ENCODE peak calls at places on chromosome 10, in seven cellular contexts. Y, B, C, K, M, P and S are unnamed samples.

GRCh38 chr10:77156406-77156879 is 481.2 kb downstream of the KCNMA1 start:
- DNase-seq in Y (peak; percentile 27), K (no peak), P (peak; percentile 98), M (no peak), B (no peak), C (no peak), S (no peak)

GRCh38 chr10:69644658-69645295 is 14.7 kb downstream of the FAM241B start:
- DNase-seq in M (no peak), Y (peak; percentile 52), C (peak; percentile 37), K (peak; percentile 94), P (peak; percentile 89), B (peak; percentile 81), S (no peak)

GRCh38 chr10:122812751-122813150 is 32.9 kb downstream of the CUZD1 start:
- DNase-seq in C (no peak), Y (no peak), B (no peak), K (no peak), P (no peak), M (no peak), S (no peak)

GRCh38 chr10:62582098-62582705 is 208.0 kb downstream of the ZNF365 start:
- DNase-seq in B (no peak), M (no peak), C (no peak), Y (no peak), K (no peak), P (no peak), S (no peak)

GRCh38 chr10:119541459-119542356 is 811 bp downstream of the RGS10 start:
- DNase-seq in M (no peak), C (no peak), B (no peak), Y (no peak), P (peak; percentile 26), K (peak; percentile 66), S (no peak)

GRCh38 chr10:95693331-95693667 is 428 bp downstream of the TCTN3 start:
- DNase-seq in C (no peak), P (no peak), B (no peak), K (no peak), M (no peak), Y (no peak), S (no peak)

GRCh38 chr10:3066317-3066931 is 924 bp upstream of the PFKP start:
- DNase-seq in Y (no peak), B (no peak), P (no peak), M (no peak), K (no peak), C (no peak), S (no peak)

GRCh38 chr10:64486149-64486548 is 964.9 kb downstream of the REEP3 start:
- DNase-seq in B (no peak), P (peak; percentile 76), C (no peak), Y (no peak), K (no peak), M (no peak), S (no peak)

GRCh38 chr10:4766449-4766848 is 59.6 kb upstream of the AKR1E2 start:
- DNase-seq in M (no peak), K (no peak), Y (peak; percentile 24), P (peak; percentile 37), B (no peak), C (no peak), S (no peak)

GRCh38 chr10:128463991-128464755 is 337.9 kb upstream of the MKI67 start:
- DNase-seq in P (no peak), M (peak; percentile 7), B (no peak), K (peak; percentile 57), Y (peak; percentile 67), C (no peak), S (no peak)

GRCh38 chr10:92038949-92039348 is 115.4 kb downstream of the BTAF1 start:
- DNase-seq in Y (no peak), M (no peak), P (no peak), C (no peak), B (no peak), K (no peak), S (no peak)

GRCh38 chr10:93445097-93445960 is 36.8 kb downstream of the MYOF start:
- DNase-seq in K (peak; percentile 98), M (no peak), C (peak; percentile 99), B (no peak), Y (peak; percentile 99), P (peak; percentile 93), S (no peak)

GRCh38 chr10:55629792-55630490 is 731.1 kb downstream of the ZWINT start:
- DNase-seq in B (no peak), P (peak; percentile 78), M (peak; percentile 13), C (no peak), Y (no peak), K (peak; percentile 80), S (no peak)

GRCh38 chr10:11146402-11147171 is 128.9 kb downstream of the CELF2 start:
- DNase-seq in Y (no peak), P (no peak), C (no peak), K (no peak), M (no peak), B (no peak), S (no peak)

GRCh38 chr10:119658274-119658673 is 7.1 kb downstream of the BAG3 start:
- DNase-seq in M (no peak), K (peak; percentile 79), Y (peak; percentile 92), P (peak; percentile 91), C (peak; percentile 74), B (peak; percentile 73), S (no peak)

GRCh38 chr10:43444897-43445466 is 8.1 kb downstream of the ZNF487 start:
- DNase-seq in P (no peak), B (no peak), Y (no peak), C (no peak), K (no peak), M (no peak), S (no peak)

GRCh38 chr10:49366460-49366859 is 29.4 kb downstream of the DRGX start:
- DNase-seq in K (no peak), B (no peak), P (no peak), Y (no peak), C (no peak), M (no peak), S (no peak)

GRCh38 chr10:22611425-22612111 is 102.8 kb downstream of the PIP4K2A start:
- DNase-seq in Y (no peak), K (no peak), P (no peak), C (no peak), M (no peak), B (no peak), S (no peak)
- H3K4me1 ChIP-seq in Y (no peaks in the 10 kb centered on the region), K (no peaks in the 10 kb centered on the region), P (peaks cover 26% of the 10 kb centered on the region), C (peaks cover 4% of the 10 kb centered on the region), M (peaks cover 8% of the 10 kb centered on the region), B (peaks cover 14% of the 10 kb centered on the region), S (peaks cover 22% of the 10 kb centered on the region)

DNA sequence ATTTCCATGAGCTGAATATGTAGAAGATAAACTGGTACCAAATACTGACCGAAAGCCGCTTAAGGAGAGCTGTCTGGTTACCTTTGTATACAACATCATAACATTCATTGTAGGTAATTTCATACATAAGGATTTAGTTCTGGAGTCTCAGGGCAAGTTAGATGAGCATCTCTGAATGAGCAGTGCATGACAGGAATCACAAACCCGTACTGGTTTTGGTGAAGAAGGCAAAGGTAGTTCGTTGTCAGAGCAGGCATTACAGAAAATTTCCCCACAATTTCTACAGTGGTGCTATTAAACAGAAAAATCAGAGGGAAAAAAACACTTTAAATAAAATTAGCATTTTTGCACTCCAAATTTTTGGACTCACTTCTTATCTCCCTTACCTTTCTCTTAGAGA is 12.9 kb upstream of the PBLD start:
- DNase-seq in Y (no peak), P (no peak), B (no peak), C (no peak), K (no peak), M (no peak), S (peak; percentile 11)
- H3K4me1 ChIP-seq in Y (no peaks in the 10 kb centered on the region), P (no peaks in the 10 kb centered on the region), B (no peaks in the 10 kb centered on the region), C (no peaks in the 10 kb centered on the region), K (no peaks in the 10 kb centered on the region), M (no peaks in the 10 kb centered on the region), S (no peaks in the 10 kb centered on the region)

DNA sequence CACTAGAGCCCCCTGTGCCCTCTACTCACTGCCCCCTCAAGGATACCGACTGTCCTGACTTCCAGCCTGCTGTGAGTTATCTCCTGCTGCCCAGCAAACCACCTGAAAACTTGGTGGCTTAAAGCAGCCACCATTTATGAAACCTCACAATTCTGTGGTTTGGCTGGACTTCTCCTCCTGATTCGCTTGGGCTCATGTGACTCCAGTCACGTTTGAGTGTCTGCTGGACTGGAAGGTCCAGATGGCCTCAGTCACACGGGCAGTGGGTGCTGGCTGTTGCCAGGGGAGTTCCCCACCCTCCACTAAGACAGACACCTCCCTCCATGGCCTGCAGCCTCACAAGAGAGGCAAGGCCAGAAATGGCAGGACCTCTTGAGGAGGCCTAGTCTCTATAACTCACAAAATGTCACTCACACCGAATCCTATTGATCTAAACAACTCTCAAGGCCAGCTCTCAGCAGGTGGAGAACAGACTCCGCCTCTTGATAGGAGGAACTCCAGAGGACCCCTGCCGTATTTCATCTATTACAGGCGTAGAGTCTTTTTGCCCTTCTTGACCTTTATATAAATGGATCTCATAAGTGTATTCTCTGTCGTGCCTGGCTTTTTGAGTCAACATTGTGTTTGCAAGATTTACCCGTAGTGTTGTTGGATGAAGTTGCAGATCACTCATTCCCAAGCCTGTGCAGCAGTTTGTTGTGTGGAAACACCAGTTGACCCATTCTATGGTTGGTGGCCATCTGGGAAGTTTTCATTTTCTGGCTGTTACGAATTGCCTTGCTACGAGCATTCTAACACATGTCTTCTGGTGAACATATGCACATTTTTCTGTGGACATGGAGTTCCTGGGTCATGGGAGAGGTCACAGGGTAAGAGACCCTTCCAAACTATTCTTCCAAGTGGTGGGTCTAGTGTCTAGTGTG is 48.3 kb downstream of the ZMIZ1 start:
- DNase-seq in K (no peak), C (peak; percentile 39), P (no peak), B (no peak), M (no peak), Y (peak; percentile 33), S (no peak)
- H3K4me1 ChIP-seq in K (peaks cover 14% of the 10 kb centered on the region), C (peaks cover 13% of the 10 kb centered on the region), P (peaks cover 17% of the 10 kb centered on the region), B (peaks cover 46% of the 10 kb centered on the region), M (peaks cover 16% of the 10 kb centered on the region), Y (peaks cover 36% of the 10 kb centered on the region), S (peaks cover 77% of the 10 kb centered on the region)

GRCh38 chr10:58576736-58577366 is 64.2 kb downstream of the BICC1 start:
- DNase-seq in P (no peak), M (no peak), Y (no peak), B (no peak), C (no peak), K (peak; percentile 52), S (no peak)

GRCh38 chr10:58579011-58579655 is 66.5 kb downstream of the BICC1 start:
- DNase-seq in P (no peak), C (no peak), M (no peak), Y (no peak), B (no peak), K (peak; percentile 55), S (no peak)

GRCh38 chr10:58577394-58577793 is 64.7 kb downstream of the BICC1 start:
- DNase-seq in B (no peak), Y (no peak), K (no peak), M (no peak), C (no peak), P (no peak), S (no peak)

GRCh38 chr10:58582045-58582444 is 69.4 kb downstream of the BICC1 start:
- DNase-seq in M (no peak), P (no peak), C (no peak), B (no peak), Y (no peak), K (no peak), S (no peak)

DNA sequence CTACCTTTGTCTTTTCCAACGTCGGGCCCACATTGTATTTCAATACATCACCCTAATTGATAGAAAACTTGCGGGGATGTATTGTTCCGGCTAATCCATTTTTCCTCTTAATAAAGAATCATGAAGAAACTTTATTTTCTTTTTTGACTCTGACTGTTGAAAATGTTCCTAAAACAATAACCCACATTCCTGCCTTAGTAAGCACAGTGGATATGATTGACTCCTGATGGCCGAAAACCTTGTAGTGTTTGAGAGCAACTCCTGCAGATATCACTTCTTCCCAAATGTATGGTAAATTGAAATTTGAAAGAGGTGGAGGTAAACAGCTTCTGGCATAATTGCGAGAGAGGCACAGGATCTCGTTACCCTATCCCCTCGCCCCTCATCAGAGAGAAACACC is 65.7 kb downstream of the BICC1 start:
- DNase-seq in M (no peak), Y (no peak), K (no peak), B (no peak), C (no peak), P (no peak), S (no peak)
- H3K4me1 ChIP-seq in M (no peaks in the 10 kb centered on the region), Y (no peaks in the 10 kb centered on the region), K (peaks cover 13% of the 10 kb centered on the region), B (no peaks in the 10 kb centered on the region), C (peaks cover 2% of the 10 kb centered on the region), P (no peaks in the 10 kb centered on the region), S (no peaks in the 10 kb centered on the region)